ENCODE peak calls at places on chromosomes 3 and 15, in five cellular contexts. K is effector CD4-positive, alpha-beta T cell; U is NCI-H774; B is GF-D8; A is mucosa of descending colon. S is an unnamed sample.

GRCh38 chr15:36810656-36811449 is 231.4 kb downstream of the CDIN1 start:
- DNase-seq in K (no peak), U (no peak), B (no peak), A (no peak), S (no peak)

GRCh38 chr3:35659808-35660207 is 20.5 kb downstream of the ARPP21 start:
- DNase-seq in K (no peak), U (no peak), B (no peak), A (no peak), S (no peak)

GRCh38 chr3:4533489-4534443 is 40.6 kb downstream of the ITPR1 start:
- DNase-seq in K (no peak), U (no peak), B (peak), A (no peak), S (no peak)

GRCh38 chr3:125055165-125055912 is 458 bp downstream of the HEG1 start:
- DNase-seq in K (no peak), U (no peak), B (no peak), A (peak), S (peak)

GRCh38 chr15:70234256-70234965 is 136.7 kb upstream of the TLE3 start:
- DNase-seq in K (no peak), U (no peak), B (no peak), A (no peak), S (no peak)

GRCh38 chr3:149579838-149580542 is 77.8 kb downstream of the WWTR1 start:
- DNase-seq in K (no peak), U (no peak), B (no peak), A (no peak), S (no peak)

GRCh38 chr3:58529516-58530353 is 7.3 kb downstream of the ACOX2 start:
- DNase-seq in K (no peak), U (no peak), B (no peak), A (no peak), S (no peak)

GRCh38 chr3:13495351-13495813 is 15.3 kb downstream of the HDAC11 start:
- DNase-seq in K (no peak), U (no peak), B (no peak), A (peak), S (no peak)

GRCh38 chr15:41961803-41962202 is 10.6 kb downstream of the EHD4 start:
- DNase-seq in K (no peak), U (no peak), B (no peak), A (no peak), S (no peak)

GRCh38 chr15:36449662-36450145 is 129.7 kb upstream of the CDIN1 start:
- DNase-seq in K (no peak), U (no peak), B (no peak), A (no peak), S (no peak)

GRCh38 chr3:155805204-155805801 is 775 bp downstream of the C3orf33 start:
- DNase-seq in K (no peak), U (no peak), B (no peak), A (peak), S (no peak)

GRCh38 chr15:37099321-37100108 is 834 bp downstream of the MEIS2 start:
- DNase-seq in K (no peak), U (no peak), B (no peak), A (no peak), S (no peak)

GRCh38 chr15:45287400-45287799 is 35.4 kb downstream of the SLC28A2 start:
- DNase-seq in K (no peak), U (no peak), B (no peak), A (no peak), S (no peak)

GRCh38 chr15:29105151-29105785 is 164.4 kb downstream of the NSMCE3 start:
- DNase-seq in K (no peak), U (no peak), B (no peak), A (peak), S (peak)

GRCh38 chr15:52392008-52392687 is 96.5 kb upstream of the MYO5C start:
- DNase-seq in K (no peak), U (no peak), B (no peak), A (no peak), S (no peak)

GRCh38 chr3:147507638-147508286 is 98.6 kb downstream of the ZIC1 start:
- DNase-seq in K (no peak), U (no peak), B (no peak), A (no peak), S (no peak)

GRCh38 chr3:36434682-36435426 is 54.5 kb downstream of the STAC start:
- DNase-seq in K (no peak), U (no peak), B (no peak), A (no peak), S (no peak)

GRCh38 chr3:11288786-11289637 is 16.8 kb downstream of the ATG7 start:
- DNase-seq in K (no peak), U (no peak), B (peak), A (no peak), S (no peak)

GRCh38 chr3:160757624-160758106 is 1.6 kb downstream of the PPM1L start:
- DNase-seq in K (no peak), U (no peak), B (no peak), A (no peak), S (no peak)

GRCh38 chr3:23165571-23165970 is 37.6 kb upstream of the UBE2E2 start:
- DNase-seq in K (no peak), U (no peak), B (no peak), A (no peak), S (no peak)

GRCh38 chr15:56989411-56989924 is 71.0 kb downstream of the TCF12 start:
- DNase-seq in K (no peak), U (no peak), B (no peak), A (no peak), S (no peak)

GRCh38 chr3:13528217-13528801 is 20.6 kb upstream of the FBLN2 start:
- DNase-seq in K (no peak), U (no peak), B (no peak), A (no peak), S (no peak)

GRCh38 chr15:58916962-58917361 is 16.5 kb downstream of the SLTM start:
- DNase-seq in K (no peak), U (no peak), B (no peak), A (no peak), S (no peak)

GRCh38 chr3:187550446-187550845 is 119.7 kb downstream of the SST start:
- DNase-seq in K (no peak), U (no peak), B (no peak), A (no peak), S (no peak)

GRCh38 chr3:4977889-4978258 is 1.4 kb upstream of the BHLHE40 start:
- DNase-seq in K (no peak), U (no peak), B (peak), A (no peak), S (no peak)

GRCh38 chr15:58457466-58457965 is 25.7 kb downstream of the LIPC start:
- DNase-seq in K (no peak), U (no peak), B (no peak), A (no peak), S (no peak)

GRCh38 chr3:59731909-59732308 is 682.1 kb upstream of the CFAP20DC start:
- DNase-seq in K (no peak), U (no peak), B (no peak), A (no peak), S (no peak)

GRCh38 chr15:52137432-52138357 is 25.1 kb upstream of the BCL2L10 start:
- DNase-seq in K (no peak), U (no peak), B (peak), A (no peak), S (no peak)

GRCh38 chr15:63389902-63390301 is 8.3 kb upstream of the CA12 start:
- DNase-seq in K (no peak), U (peak), B (no peak), A (peak), S (no peak)

GRCh38 chr3:116005404-116005803 is 382.1 kb downstream of the GAP43 start:
- DNase-seq in K (no peak), U (no peak), B (no peak), A (peak), S (no peak)

GRCh38 chr3:197811343-197811742 is 20.3 kb downstream of the LRCH3 start:
- DNase-seq in K (no peak), U (no peak), B (no peak), A (no peak), S (no peak)

GRCh38 chr3:124401841-124402240 is 328.4 kb upstream of the UMPS start:
- DNase-seq in K (no peak), U (no peak), B (no peak), A (no peak), S (no peak)

GRCh38 chr3:112813723-112814171 is 32.9 kb downstream of the CD200R1L start:
- DNase-seq in K (no peak), U (no peak), B (peak), A (no peak), S (no peak)

GRCh38 chr3:11212784-11213183 is 58.5 kb downstream of the HRH1 start:
- DNase-seq in K (no peak), U (no peak), B (no peak), A (no peak), S (no peak)

GRCh38 chr3:10370429-10370828 is 49.5 kb upstream of the SEC13 start:
- DNase-seq in K (no peak), U (no peak), B (peak), A (no peak), S (no peak)